ENCODE peak calls at places on chromosomes 12 and 14, in seven cellular contexts. A, F, U, L, K, P and J are unnamed samples.

GRCh38 chr12:93163260-93164036 is 214.3 kb upstream of the NUDT4 start:
- DNase-seq in A (no peak), F (no peak), U (no peak), L (no peak), K (no peak), P (no peak), J (peak)

GRCh38 chr12:24478254-24478653 is 470.6 kb downstream of the BCAT1 start:
- DNase-seq in A (no peak), F (no peak), U (no peak), L (no peak), K (no peak), P (no peak), J (no peak)

GRCh38 chr14:98826618-98827017 is 445.4 kb downstream of the BCL11B start:
- DNase-seq in A (no peak), F (no peak), U (no peak), L (no peak), K (no peak), P (no peak), J (no peak)

GRCh38 chr14:95128140-95128539 is 29.2 kb downstream of the DICER1 start:
- DNase-seq in A (no peak), F (no peak), U (no peak), L (no peak), K (no peak), P (no peak), J (no peak)

GRCh38 chr14:24887623-24888304 is 162.2 kb downstream of the STXBP6 start:
- DNase-seq in A (no peak), F (no peak), U (no peak), L (no peak), K (no peak), P (no peak), J (no peak)

GRCh38 chr14:74875941-74876913 is at the start of gene PROX2:
- DNase-seq in A (no peak), F (no peak), U (no peak), L (no peak), K (no peak), P (no peak), J (no peak)

GRCh38 chr14:99744199-99744872 is 48.9 kb upstream of the EML1 start:
- DNase-seq in A (no peak), F (no peak), U (no peak), L (no peak), K (no peak), P (no peak), J (peak)

GRCh38 chr12:101570022-101570421 is 24.7 kb upstream of the MYBPC1 start:
- DNase-seq in A (peak), F (no peak), U (no peak), L (no peak), K (peak), P (no peak), J (peak)

GRCh38 chr12:52926596-52927241 is 21.8 kb upstream of the KRT8 start:
- DNase-seq in A (no peak), F (no peak), U (no peak), L (no peak), K (no peak), P (no peak), J (no peak)

GRCh38 chr12:98084950-98085349 is 430.4 kb upstream of the TMPO start:
- DNase-seq in A (no peak), F (no peak), U (no peak), L (no peak), K (no peak), P (no peak), J (no peak)

GRCh38 chr12:95182868-95183415 is 34.3 kb downstream of the FGD6 start:
- DNase-seq in A (no peak), F (no peak), U (peak), L (peak), K (no peak), P (no peak), J (no peak)

GRCh38 chr12:123995023-123995422 is 22.0 kb downstream of the ZNF664 start:
- DNase-seq in A (no peak), F (no peak), U (no peak), L (no peak), K (no peak), P (no peak), J (no peak)

GRCh38 chr12:71230542-71230941 is 72.7 kb upstream of the TSPAN8 start:
- DNase-seq in A (no peak), F (no peak), U (no peak), L (no peak), K (no peak), P (no peak), J (no peak)

GRCh38 chr14:78153069-78153351 is 17.2 kb upstream of the NRXN3 start:
- DNase-seq in A (no peak), F (no peak), U (no peak), L (no peak), K (no peak), P (no peak), J (no peak)

GRCh38 chr12:106045251-106045674 is 93.5 kb downstream of the NUAK1 start:
- DNase-seq in A (no peak), F (no peak), U (no peak), L (no peak), K (no peak), P (no peak), J (no peak)

GRCh38 chr14:89004195-89004594 is 179.7 kb downstream of the TTC8 start:
- DNase-seq in A (no peak), F (no peak), U (no peak), L (no peak), K (no peak), P (no peak), J (no peak)

GRCh38 chr12:53061404-53062010 is 11.6 kb downstream of the TNS2 start:
- DNase-seq in A (no peak), F (no peak), U (no peak), L (peak), K (peak), P (no peak), J (peak)

GRCh38 chr14:93939304-93940229 is 12.4 kb downstream of the FAM181A start:
- DNase-seq in A (peak), F (peak), U (peak), L (peak), K (no peak), P (peak), J (no peak)

GRCh38 chr12:124626841-124627502 is 59.6 kb upstream of the NCOR2 start:
- DNase-seq in A (no peak), F (no peak), U (no peak), L (no peak), K (no peak), P (no peak), J (no peak)

GRCh38 chr14:26379951-26380350 is 217.9 kb downstream of the NOVA1 start:
- DNase-seq in A (no peak), F (no peak), U (no peak), L (no peak), K (no peak), P (no peak), J (no peak)

GRCh38 chr12:104668274-104668718 is 211.5 kb downstream of the CHST11 start:
- DNase-seq in A (peak), F (no peak), U (peak), L (no peak), K (no peak), P (no peak), J (no peak)

GRCh38 chr14:23577004-23577681 is 1.4 kb downstream of the JPH4 start:
- DNase-seq in A (peak), F (no peak), U (no peak), L (no peak), K (no peak), P (no peak), J (no peak)

DNA sequence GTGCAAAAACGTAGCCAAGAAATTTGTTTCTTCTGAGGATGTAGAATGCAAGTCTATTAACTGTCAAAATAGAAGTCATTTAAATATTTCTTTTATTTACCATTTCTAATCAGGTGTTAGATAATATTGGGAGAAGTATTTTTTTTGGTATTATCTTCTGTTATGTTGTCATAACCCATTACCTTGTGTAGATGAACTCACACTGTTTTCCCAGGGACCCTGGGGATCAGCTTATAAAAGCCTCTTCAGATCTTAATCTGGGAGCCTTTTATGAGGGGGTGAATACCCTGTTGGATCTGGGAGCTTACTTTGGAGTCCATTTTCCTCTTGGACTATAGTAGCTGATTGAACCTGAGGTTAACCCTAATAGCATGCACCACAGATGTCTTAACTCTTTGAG is 176.3 kb upstream of the ATP2B1 start:
- DNase-seq in A (no peak), F (no peak), U (no peak), L (no peak), K (no peak), P (no peak), J (no peak)
- TF ChIP-seq JUND in A (no peak), F (no peak), U (no peak), L (no peak), K (no peak), P (no peak), J (no peak)

GRCh38 chr12:19771858-19772257 is 332.6 kb downstream of the AEBP2 start:
- DNase-seq in A (no peak), F (no peak), U (no peak), L (no peak), K (no peak), P (no peak), J (no peak)

GRCh38 chr12:19778111-19778688 is 338.9 kb downstream of the AEBP2 start:
- DNase-seq in A (no peak), F (no peak), U (no peak), L (no peak), K (no peak), P (no peak), J (no peak)

GRCh38 chr12:19772776-19773175 is 333.5 kb downstream of the AEBP2 start:
- DNase-seq in A (no peak), F (no peak), U (no peak), L (no peak), K (no peak), P (no peak), J (no peak)

GRCh38 chr12:19778822-19779221 is 339.5 kb downstream of the AEBP2 start:
- DNase-seq in A (no peak), F (no peak), U (no peak), L (no peak), K (no peak), P (no peak), J (no peak)

DNA sequence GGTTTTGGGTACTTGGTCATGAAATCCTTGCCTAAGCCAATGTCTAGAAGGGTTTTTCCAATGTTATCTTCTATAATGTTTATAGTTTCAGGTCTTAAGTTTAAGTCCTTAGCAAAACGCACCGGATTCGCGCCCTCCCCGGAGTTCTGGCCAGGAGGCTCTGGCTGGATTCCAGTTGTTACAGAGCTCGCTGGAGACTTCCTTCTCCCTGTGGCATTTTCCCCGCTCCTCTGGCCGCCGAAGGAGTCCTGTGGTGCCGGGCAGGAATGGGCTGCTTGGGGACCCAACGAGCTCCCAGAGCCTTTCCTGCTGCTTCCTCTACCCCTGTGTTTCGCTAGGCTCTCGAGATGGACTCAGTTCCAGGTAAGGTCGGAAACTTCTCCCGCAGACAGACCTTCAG is 335.9 kb downstream of the AEBP2 start:
- DNase-seq in A (no peak), F (no peak), U (no peak), L (no peak), K (no peak), P (no peak), J (peak)
- TF ChIP-seq JUND in A (no peak), F (no peak), U (no peak), L (no peak), K (no peak), P (no peak), J (no peak)

GRCh38 chr12:46402451-46402850 is 29.9 kb upstream of the SLC38A2 start:
- DNase-seq in A (no peak), F (no peak), U (no peak), L (no peak), K (no peak), P (no peak), J (no peak)
- TF ChIP-seq JUND in A (peak), F (no peak), U (no peak), L (no peak), K (no peak), P (no peak), J (no peak)

DNA sequence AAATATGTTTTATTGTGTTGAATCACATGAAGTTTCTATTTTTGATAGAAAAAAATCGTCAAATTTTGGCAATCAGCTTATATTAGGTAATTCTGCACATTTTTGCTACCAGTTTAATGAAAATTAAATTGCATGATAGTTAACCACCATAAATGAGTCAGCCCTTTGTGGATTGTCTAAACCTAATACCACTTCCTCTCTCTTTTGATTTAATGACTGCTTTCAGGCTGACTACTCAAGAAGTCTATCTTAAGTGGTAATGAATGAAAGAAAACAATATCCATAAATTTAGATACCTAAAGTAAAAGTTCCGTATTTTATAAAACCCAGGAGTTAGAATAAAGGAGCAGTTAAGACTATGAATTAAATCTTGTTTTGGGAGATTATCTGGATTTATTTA is 450.5 kb downstream of the TMEM117 start:
- DNase-seq in A (no peak), F (no peak), U (no peak), L (no peak), K (no peak), P (no peak), J (no peak)
- TF ChIP-seq JUND in A (no peak), F (no peak), U (no peak), L (no peak), K (no peak), P (no peak), J (no peak)

GRCh38 chr14:104940526-104941150 is 16.0 kb downstream of the PLD4 start:
- DNase-seq in A (no peak), F (no peak), U (no peak), L (no peak), K (no peak), P (no peak), J (peak)
- TF ChIP-seq JUND in A (no peak), F (no peak), U (no peak), L (no peak), K (no peak), P (no peak), J (no peak)

GRCh38 chr12:253116-253831 is 9.4 kb downstream of the SLC6A13 start:
- DNase-seq in A (no peak), F (no peak), U (no peak), L (no peak), K (no peak), P (no peak), J (no peak)

GRCh38 chr12:254912-255311 is 7.7 kb downstream of the SLC6A13 start:
- DNase-seq in A (no peak), F (no peak), U (no peak), L (no peak), K (no peak), P (no peak), J (no peak)

GRCh38 chr12:254039-254438 is 8.6 kb downstream of the SLC6A13 start:
- DNase-seq in A (no peak), F (no peak), U (peak), L (no peak), K (no peak), P (no peak), J (no peak)

GRCh38 chr12:256225-256624 is 6.4 kb downstream of the SLC6A13 start:
- DNase-seq in A (no peak), F (no peak), U (no peak), L (no peak), K (no peak), P (no peak), J (no peak)

GRCh38 chr12:252634-253033 is 10.0 kb downstream of the SLC6A13 start:
- DNase-seq in A (no peak), F (no peak), U (no peak), L (no peak), K (peak), P (no peak), J (no peak)
- TF ChIP-seq JUND in A (no peak), F (no peak), U (no peak), L (no peak), K (no peak), P (no peak), J (no peak)

GRCh38 chr14:55339770-55340169 is 68.5 kb downstream of the FBXO34 start:
- DNase-seq in A (no peak), F (no peak), U (no peak), L (no peak), K (no peak), P (no peak), J (no peak)
- TF ChIP-seq JUND in A (no peak), F (no peak), U (no peak), L (no peak), K (no peak), P (no peak), J (no peak)